ENCODE peak calls at places on chromosome 1, in seven cellular contexts. P is left ventricle myocardium inferior, L is body of pancreas, O is PC-3, I is lung, Z is nephron progenitor cell, N is fibroblast of lung. J is an unnamed sample.

GRCh38 chr1:183148599-183148998 is 37.5 kb upstream of the LAMC2 start:
- DNase-seq in O (no peak), N (peak), P (no peak), L (no peak), Z (no peak), I (no peak), J (no peak)

GRCh38 chr1:221712198-221712684 is 29.6 kb downstream of the DUSP10 start:
- DNase-seq in O (peak), P (no peak), I (no peak), Z (no peak), L (no peak), N (peak), J (peak)

GRCh38 chr1:76179297-76179696 is 104.8 kb downstream of the ST6GALNAC3 start:
- DNase-seq in I (no peak), N (no peak), O (no peak), P (no peak), Z (no peak), L (no peak), J (no peak)

GRCh38 chr1:197633447-197634039 is 141.7 kb downstream of the DENND1B start:
- DNase-seq in L (no peak), O (no peak), N (no peak), I (no peak), Z (no peak), P (no peak), J (no peak)

GRCh38 chr1:183205196-183205781 is 19.2 kb downstream of the LAMC2 start:
- DNase-seq in Z (no peak), L (no peak), P (no peak), N (peak), I (no peak), O (no peak), J (peak)

GRCh38 chr1:201508809-201509208 is 1.9 kb upstream of the CSRP1 start:
- DNase-seq in L (no peak), N (no peak), Z (no peak), P (no peak), O (peak), I (no peak), J (no peak)

GRCh38 chr1:23978825-23979224 is 1.3 kb downstream of the SRSF10 start:
- DNase-seq in Z (no peak), L (no peak), I (no peak), O (no peak), N (no peak), P (no peak), J (no peak)

GRCh38 chr1:198701250-198701649 is 62.4 kb downstream of the PTPRC start:
- DNase-seq in P (no peak), N (no peak), L (no peak), I (no peak), O (no peak), Z (no peak), J (no peak)

GRCh38 chr1:66980745-66981367 is 56.1 kb downstream of the MIER1 start:
- DNase-seq in P (no peak), O (peak), L (no peak), Z (no peak), I (no peak), N (peak), J (no peak)

GRCh38 chr1:16367968-16368910 is 1.2 kb downstream of the SZRD1 start:
- DNase-seq in I (no peak), P (no peak), O (peak), N (peak), Z (no peak), L (no peak), J (peak)

DNA sequence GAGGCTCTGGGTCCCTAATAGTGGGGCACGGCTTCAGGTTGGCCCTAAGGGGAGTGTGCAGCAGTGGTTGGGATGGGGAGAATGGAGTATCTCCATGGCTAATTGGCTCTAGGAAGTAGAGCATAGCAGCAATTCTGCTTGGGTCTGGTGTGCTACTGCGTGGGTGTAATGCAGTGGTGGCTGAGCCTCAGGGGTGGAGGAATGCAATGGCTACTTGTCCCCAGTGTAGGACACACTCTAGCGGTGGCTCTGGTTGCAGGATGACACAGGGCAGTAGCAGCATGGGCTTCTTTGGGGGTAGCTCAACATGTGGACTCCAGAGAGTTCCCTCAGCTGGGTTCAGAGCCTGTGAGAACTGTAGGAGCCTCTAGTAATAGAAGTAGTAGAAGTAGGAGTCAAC is 91.2 kb upstream of the FAM78B start:
- DNase-seq in Z (no peak), O (no peak), P (no peak), N (no peak), I (no peak), L (no peak), J (no peak)
- TF ChIP-seq CTCF in Z (no peak), O (no peak), P (no peak), N (no peak), I (no peak), L (no peak), J (no peak)

DNA sequence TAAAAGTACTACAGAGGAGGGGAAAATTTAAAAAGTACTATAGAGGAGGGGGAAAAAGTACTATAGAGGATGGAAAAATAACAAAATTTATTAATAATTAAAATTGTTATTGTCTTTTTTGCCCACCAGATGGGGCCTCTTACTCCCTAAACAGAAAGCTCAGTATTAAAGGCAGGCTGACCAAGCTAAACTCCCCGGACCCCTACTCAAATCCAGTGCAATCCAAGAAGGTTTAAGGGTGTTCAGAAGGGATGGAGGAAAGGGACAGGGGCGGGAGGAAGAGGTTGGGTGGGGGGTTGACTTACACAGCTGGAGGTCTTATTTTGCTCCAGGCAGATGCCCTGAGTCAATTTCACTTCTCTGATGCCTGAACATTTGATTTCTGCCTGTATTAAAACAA is 13.7 kb downstream of the CD34 start:
- DNase-seq in P (no peak), I (no peak), L (no peak), O (peak), Z (no peak), N (peak), J (no peak)
- TF ChIP-seq CTCF in P (peak), I (peak), L (peak), O (peak), Z (no peak), N (peak), J (no peak)

GRCh38 chr1:27394282-27394658 is 1.8 kb downstream of the GPR3 start:
- DNase-seq in I (no peak), P (no peak), N (no peak), L (no peak), Z (no peak), O (no peak), J (no peak)

GRCh38 chr1:27391511-27392095 is 819 bp upstream of the GPR3 start:
- DNase-seq in I (no peak), P (peak), O (peak), L (peak), N (peak), Z (no peak), J (no peak)

GRCh38 chr1:27392096-27392777 is at the start of gene GPR3:
- DNase-seq in Z (peak), O (peak), I (peak), N (peak), P (peak), L (peak), J (no peak)

GRCh38 chr1:27393641-27394281 is 1.3 kb downstream of the GPR3 start:
- DNase-seq in I (no peak), O (no peak), L (no peak), P (no peak), Z (no peak), N (no peak), J (no peak)

GRCh38 chr1:27392778-27393635 is 585 bp downstream of the GPR3 start:
- DNase-seq in N (no peak), I (no peak), P (no peak), L (no peak), O (peak), Z (no peak), J (no peak)
- TF ChIP-seq CTCF in N (peak), I (no peak), P (no peak), L (no peak), O (peak), Z (no peak), J (no peak)

DNA sequence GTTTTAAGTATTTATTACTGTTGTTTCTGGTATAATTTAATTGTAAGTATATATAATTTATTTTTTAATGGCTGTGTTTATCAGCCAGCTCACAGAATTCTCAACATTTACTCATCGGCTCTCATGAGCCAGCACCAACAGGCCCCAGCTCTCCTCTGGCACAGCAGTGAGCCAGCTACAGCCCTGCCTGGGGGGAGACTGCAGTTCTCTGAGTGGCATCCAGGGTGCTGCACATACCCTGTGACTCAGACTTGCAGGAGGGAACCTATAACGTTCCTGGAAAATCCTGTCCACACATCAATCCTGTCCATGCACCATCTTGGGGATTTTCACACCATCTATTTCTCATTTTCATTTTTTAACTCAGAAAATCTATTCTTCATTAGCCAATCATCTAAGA is 36.5 kb downstream of the FHAD1 start:
- DNase-seq in Z (no peak), I (no peak), N (no peak), L (peak), O (peak), P (peak), J (no peak)
- TF ChIP-seq CTCF in Z (no peak), I (no peak), N (no peak), L (peak), O (peak), P (peak), J (no peak)

J was measured in AG04449.